ENCODE peak calls at places on chromosomes 5 and 9, in seven cellular contexts. J, L, W, X, S, B and U are unnamed samples.

GRCh38 chr5:56142233-56142619 is 90.9 kb downstream of the ANKRD55 start:
- DNase-seq in X (no peak), B (no peak), S (no peak), W (no peak), L (no peak), J (no peak), U (no peak)

GRCh38 chr5:140041492-140042421 is 1.3 kb downstream of the NRG2 start:
- DNase-seq in J (no peak), B (peak), L (peak), X (peak), W (peak), S (no peak), U (no peak)

GRCh38 chr5:118208031-118208453 is 780.3 kb downstream of the DTWD2 start:
- DNase-seq in S (no peak), L (no peak), B (no peak), J (no peak), W (no peak), X (no peak), U (no peak)

GRCh38 chr9:8660383-8660782 is 860.8 kb upstream of the DMAC1 start:
- DNase-seq in W (no peak), S (no peak), J (no peak), X (peak), L (no peak), B (peak), U (peak)

GRCh38 chr5:1200495-1201326 is 684 bp upstream of the SLC6A19 start:
- DNase-seq in J (no peak), B (no peak), S (no peak), W (no peak), L (no peak), X (no peak), U (no peak)

GRCh38 chr9:15139467-15139866 is 167.5 kb downstream of the TTC39B start:
- DNase-seq in B (no peak), S (no peak), J (no peak), W (no peak), L (no peak), X (no peak), U (no peak)

GRCh38 chr9:96382175-96382574 is 1.3 kb downstream of the SLC35D2 start:
- DNase-seq in X (no peak), J (no peak), W (no peak), S (no peak), B (no peak), L (no peak), U (no peak)

GRCh38 chr5:175693746-175694145 is 35.9 kb downstream of the HRH2 start:
- DNase-seq in B (no peak), W (no peak), L (peak), S (no peak), X (no peak), J (no peak), U (no peak)

GRCh38 chr5:9431496-9432258 is 114.2 kb downstream of the SEMA5A start:
- DNase-seq in J (no peak), S (no peak), X (no peak), L (no peak), B (no peak), W (no peak), U (no peak)

GRCh38 chr5:111183064-111183463 is 41.1 kb upstream of the CAMK4 start:
- DNase-seq in L (no peak), J (no peak), B (no peak), W (no peak), S (no peak), X (no peak), U (no peak)

GRCh38 chr5:72682561-72682960 is 133.9 kb upstream of the TNPO1 start:
- DNase-seq in J (no peak), X (no peak), W (no peak), B (no peak), S (no peak), L (no peak), U (no peak)

GRCh38 chr9:130607640-130608420 is 28.5 kb downstream of the FUBP3 start:
- DNase-seq in B (no peak), S (no peak), L (no peak), W (no peak), J (no peak), X (no peak), U (no peak)

GRCh38 chr5:150562832-150563231 is 54.9 kb downstream of the NDST1 start:
- DNase-seq in X (peak), W (no peak), J (no peak), S (no peak), L (no peak), B (peak), U (no peak)

GRCh38 chr5:142587354-142587965 is 98.4 kb downstream of the FGF1 start:
- DNase-seq in J (peak), W (peak), L (no peak), S (no peak), X (peak), B (peak), U (no peak)

GRCh38 chr5:135604046-135604445 is 25.3 kb upstream of the CXCL14 start:
- DNase-seq in B (no peak), L (no peak), J (no peak), S (no peak), W (no peak), X (no peak), U (no peak)

GRCh38 chr5:122076023-122076422 is 2.0 kb downstream of the LOX start:
- DNase-seq in B (no peak), W (no peak), J (no peak), X (peak), L (no peak), S (no peak), U (no peak)

GRCh38 chr9:129964901-129965734 is 77.9 kb downstream of the FNBP1 start:
- DNase-seq in S (no peak), X (peak), J (peak), L (no peak), W (no peak), B (no peak), U (no peak)

GRCh38 chr5:112159435-112159834 is 259.6 kb downstream of the EPB41L4A start:
- DNase-seq in L (no peak), X (no peak), J (peak), W (no peak), B (peak), S (no peak), U (no peak)

GRCh38 chr5:75050415-75050814 is 1.9 kb downstream of the GCNT4 start:
- DNase-seq in B (peak), W (no peak), X (peak), L (no peak), S (no peak), J (no peak), U (no peak)

GRCh38 chr5:137561572-137561971 is 62.4 kb upstream of the SPOCK1 start:
- DNase-seq in J (no peak), W (no peak), S (no peak), B (no peak), L (no peak), X (peak), U (no peak)

GRCh38 chr9:7782390-7783120 is 17.0 kb downstream of the DMAC1 start:
- DNase-seq in J (no peak), S (no peak), L (no peak), B (no peak), W (no peak), X (no peak), U (no peak)

GRCh38 chr5:149694007-149694406 is 36.1 kb upstream of the PPARGC1B start:
- DNase-seq in J (no peak), S (no peak), L (no peak), B (no peak), X (no peak), W (no peak), U (no peak)

GRCh38 chr5:91382530-91383026 is 539 bp downstream of the ARRDC3 start:
- DNase-seq in J (no peak), X (peak), S (peak), L (no peak), W (no peak), B (peak), U (no peak)

GRCh38 chr5:435961-436640 is 6.9 kb upstream of the EXOC3 start:
- DNase-seq in W (no peak), B (no peak), L (peak), S (no peak), J (no peak), X (peak), U (no peak)

GRCh38 chr9:125099816-125100215 is 43.5 kb downstream of the SCAI start:
- DNase-seq in L (no peak), W (no peak), S (no peak), X (no peak), J (no peak), B (no peak), U (no peak)

GRCh38 chr5:125408582-125409069 is 662.2 kb upstream of the ZNF608 start:
- DNase-seq in S (no peak), J (peak), W (peak), X (peak), B (peak), L (no peak), U (peak)

GRCh38 chr9:110971705-110972104 is 66.6 kb downstream of the LPAR1 start:
- DNase-seq in B (no peak), J (no peak), X (no peak), W (no peak), L (no peak), S (no peak), U (no peak)

GRCh38 chr9:132511191-132511999 is 71.0 kb upstream of the BARHL1 start:
- DNase-seq in W (no peak), S (no peak), X (no peak), L (no peak), J (no peak), B (no peak), U (no peak)

GRCh38 chr5:109192027-109192426 is 217.7 kb downstream of the PJA2 start:
- DNase-seq in B (no peak), S (no peak), J (no peak), X (no peak), W (no peak), L (no peak), U (no peak)

GRCh38 chr5:96252596-96252995 is 180.5 kb downstream of the PCSK1 start:
- DNase-seq in W (no peak), X (peak), J (no peak), B (no peak), L (no peak), S (no peak), U (no peak)

GRCh38 chr9:22216730-22217160 is 207.6 kb upstream of the CDKN2B start:
- DNase-seq in X (no peak), B (no peak), S (no peak), W (no peak), J (no peak), L (no peak), U (no peak)

GRCh38 chr9:89422151-89422918 is 75.6 kb downstream of the SEMA4D start:
- DNase-seq in W (no peak), X (no peak), B (no peak), J (peak), L (no peak), S (no peak), U (no peak)

GRCh38 chr9:107389617-107390071 is 99.9 kb downstream of the KLF4 start:
- DNase-seq in L (no peak), S (no peak), J (no peak), W (no peak), B (peak), X (no peak), U (peak)

GRCh38 chr5:67000794-67001475 is 195.7 kb downstream of the CD180 start:
- DNase-seq in W (no peak), J (no peak), S (no peak), B (no peak), X (no peak), L (no peak), U (no peak)

GRCh38 chr9:122816163-122816867 is 12.1 kb downstream of the PDCL start:
- DNase-seq in J (no peak), X (peak), B (peak), W (no peak), L (no peak), S (peak), U (no peak)

GRCh38 chr5:37757980-37758582 is 81.8 kb downstream of the GDNF start:
- DNase-seq in W (no peak), J (no peak), B (no peak), L (no peak), S (no peak), X (peak), U (no peak)
- TF ChIP-seq CTCF in W (no peak), J (no peak), B (no peak), L (no peak), S (no peak), X (no peak), U (peak)

DNA sequence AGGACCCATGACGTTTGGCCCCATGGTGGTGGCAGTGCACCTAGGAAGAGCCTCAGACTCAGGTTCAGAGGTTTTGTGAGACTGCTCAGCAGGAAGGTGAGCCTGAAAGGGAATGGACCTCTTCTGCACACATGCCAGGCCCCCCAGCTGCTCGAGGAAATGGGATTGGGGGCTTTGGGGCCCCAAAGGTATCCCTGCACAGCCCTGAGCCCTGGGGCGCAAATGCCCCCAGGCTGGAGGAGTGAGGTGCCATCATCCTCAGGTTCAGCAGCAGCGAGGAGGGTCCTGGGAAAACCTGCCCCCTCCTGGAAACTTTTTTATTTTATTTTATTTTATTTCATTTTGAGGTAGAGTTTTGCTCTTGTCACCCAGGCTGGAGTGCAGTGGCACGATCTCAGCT is 171.8 kb upstream of the MVB12B start:
- DNase-seq in S (no peak), X (no peak), J (no peak), W (no peak), L (no peak), B (no peak), U (no peak)
- TF ChIP-seq CTCF in S (no peak), X (no peak), J (no peak), W (no peak), L (no peak), B (no peak), U (no peak)

DNA sequence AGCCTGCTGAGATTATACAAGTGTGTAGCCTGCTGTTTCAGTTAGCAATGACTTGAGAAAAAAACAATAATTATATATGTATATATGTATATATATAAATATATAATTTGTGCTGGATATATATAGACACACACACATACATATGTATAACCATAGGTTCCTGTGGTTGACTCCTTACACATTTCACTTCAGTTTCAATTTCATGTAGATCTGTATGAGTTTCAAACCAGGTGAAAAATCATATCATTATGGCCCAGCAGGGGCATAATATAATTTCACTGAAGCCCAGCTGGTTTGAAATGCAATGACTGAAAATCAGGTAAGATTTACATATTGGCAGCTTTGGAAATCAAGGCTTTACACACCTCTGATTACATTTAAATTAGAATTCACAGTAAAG is 690.4 kb upstream of the CDH18 start:
- DNase-seq in J (no peak), S (no peak), W (no peak), L (no peak), X (no peak), B (no peak), U (no peak)
- TF ChIP-seq CTCF in J (no peak), S (no peak), W (no peak), L (no peak), X (no peak), B (no peak), U (no peak)

GRCh38 chr5:39203951-39204350 is 15.4 kb downstream of the FYB1 start:
- DNase-seq in W (no peak), B (no peak), S (no peak), L (no peak), X (no peak), J (no peak), U (no peak)

GRCh38 chr5:39201795-39202593 is 17.4 kb downstream of the FYB1 start:
- DNase-seq in L (no peak), W (no peak), B (no peak), S (no peak), X (no peak), J (no peak), U (no peak)

GRCh38 chr5:39202594-39203290 is 16.6 kb downstream of the FYB1 start:
- DNase-seq in X (no peak), S (no peak), W (no peak), B (no peak), L (no peak), J (no peak), U (no peak)

GRCh38 chr5:39201160-39201794 is 18.1 kb downstream of the FYB1 start:
- DNase-seq in B (no peak), X (no peak), S (no peak), W (no peak), J (no peak), L (no peak), U (no peak)

GRCh38 chr5:39203291-39203922 is 16.0 kb downstream of the FYB1 start:
- DNase-seq in S (no peak), J (no peak), L (no peak), X (no peak), W (no peak), B (no peak), U (no peak)
- TF ChIP-seq CTCF in S (no peak), J (no peak), L (no peak), X (no peak), W (no peak), B (no peak), U (no peak)

GRCh38 chr9:34519321-34520020 is 3.3 kb downstream of the ENHO start:
- DNase-seq in J (no peak), B (no peak), X (no peak), L (no peak), S (no peak), W (no peak), U (no peak)
- TF ChIP-seq CTCF in J (no peak), B (no peak), X (no peak), L (no peak), S (no peak), W (no peak), U (no peak)

DNA sequence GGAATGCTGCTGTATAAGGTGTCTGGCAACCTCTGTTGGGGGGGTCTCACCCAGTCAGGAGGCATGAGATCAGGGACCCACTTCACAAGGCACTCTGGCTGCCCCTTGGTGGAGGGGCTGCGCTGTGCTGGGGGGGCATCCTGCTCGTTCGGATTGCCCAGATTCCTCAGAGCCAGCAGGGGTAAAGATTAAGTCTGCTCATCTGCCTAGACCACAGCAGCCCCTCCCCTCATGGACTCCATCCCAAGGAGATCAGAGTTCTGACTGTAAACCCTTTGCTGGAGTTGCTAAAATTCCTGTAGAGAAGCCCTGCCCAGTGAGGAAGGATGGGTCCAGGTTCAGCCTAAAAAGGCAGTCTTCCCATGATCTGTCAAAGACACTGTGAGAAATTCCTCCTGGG is 262.0 kb upstream of the C9orf72 start:
- DNase-seq in B (no peak), S (no peak), L (no peak), J (no peak), X (no peak), W (no peak), U (no peak)
- TF ChIP-seq CTCF in B (no peak), S (no peak), L (no peak), J (no peak), X (no peak), W (no peak), U (no peak)

GRCh38 chr5:154196955-154197652 is 6.6 kb downstream of the GALNT10 start:
- DNase-seq in L (no peak), W (no peak), S (no peak), X (peak), J (peak), B (no peak), U (no peak)
- TF ChIP-seq CTCF in L (peak), W (no peak), S (no peak), X (peak), J (peak), B (no peak), U (peak)

DNA sequence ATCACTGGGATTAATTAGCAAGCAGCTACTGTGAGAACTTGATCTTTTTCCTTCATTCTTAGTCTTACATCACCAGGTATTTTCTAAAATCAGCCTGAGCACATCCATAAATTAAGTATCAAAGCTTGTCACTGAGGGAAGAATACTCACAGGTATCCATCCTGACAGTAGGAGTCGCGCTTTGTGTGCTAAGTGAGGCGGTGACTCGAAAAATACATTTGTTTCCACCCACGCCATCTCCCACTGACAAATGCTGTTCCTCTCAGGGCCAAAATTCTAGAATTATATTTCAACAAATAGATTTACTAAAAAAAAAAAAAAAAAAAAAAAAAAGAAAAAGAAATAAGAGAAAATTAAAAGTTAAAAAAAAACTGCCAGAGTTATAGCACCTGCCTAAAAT is 34.1 kb upstream of the GABRB2 start:
- DNase-seq in X (no peak), J (no peak), S (no peak), B (no peak), L (no peak), W (no peak), U (no peak)
- TF ChIP-seq CTCF in X (no peak), J (no peak), S (no peak), B (no peak), L (no peak), W (no peak), U (no peak)